ENCODE peak calls at places on chromosomes 6 and 20, in four cellular contexts. One of them, this sample, is unnamed.

GRCh38 chr6:26554669-26555504 is 16.7 kb downstream of the HMGN4 start:
- DNase-seq in GM23248: peak
- DNase-seq in EH: peak
- DNase-seq in endodermal cell: peak
- DNase-seq in this sample: peak

GRCh38 chr6:25486580-25486979 is 165.4 kb upstream of the SCGN start:
- DNase-seq in GM23248: no peak
- DNase-seq in EH: no peak
- DNase-seq in endodermal cell: no peak
- DNase-seq in this sample: no peak

GRCh38 chr20:63587256-63587655 is 13.2 kb upstream of the HELZ2 start:
- DNase-seq in GM23248: no peak
- DNase-seq in EH: no peak
- DNase-seq in endodermal cell: no peak
- DNase-seq in this sample: no peak

GRCh38 chr6:109033655-109034054 is 61.0 kb downstream of the SESN1 start:
- DNase-seq in GM23248: no peak
- DNase-seq in EH: no peak
- DNase-seq in endodermal cell: no peak
- DNase-seq in this sample: no peak

GRCh38 chr20:4592316-4593148 is 129.2 kb upstream of the PRND start:
- DNase-seq in GM23248: peak
- DNase-seq in EH: peak
- DNase-seq in endodermal cell: peak
- DNase-seq in this sample: peak

GRCh38 chr6:19301980-19302379 is 535.2 kb upstream of the ID4 start:
- DNase-seq in GM23248: peak
- DNase-seq in EH: peak
- DNase-seq in endodermal cell: no peak
- DNase-seq in this sample: no peak

GRCh38 chr20:32598606-32599005 is 13.5 kb upstream of the NOL4L start:
- DNase-seq in GM23248: no peak
- DNase-seq in EH: no peak
- DNase-seq in endodermal cell: no peak
- DNase-seq in this sample: no peak

GRCh38 chr6:144408151-144408550 is 123.0 kb downstream of the UTRN start:
- DNase-seq in GM23248: peak
- DNase-seq in EH: no peak
- DNase-seq in endodermal cell: no peak
- DNase-seq in this sample: no peak

GRCh38 chr6:52686878-52687699 is 16.2 kb downstream of the TMEM14A start:
- DNase-seq in GM23248: no peak
- DNase-seq in EH: no peak
- DNase-seq in endodermal cell: no peak
- DNase-seq in this sample: no peak

GRCh38 chr6:146990821-146991798 is 213.1 kb upstream of the STXBP5 start:
- DNase-seq in GM23248: peak
- DNase-seq in EH: peak
- DNase-seq in endodermal cell: no peak
- DNase-seq in this sample: no peak

GRCh38 chr6:81561071-81561564 is 191.4 kb downstream of the TENT5A start:
- DNase-seq in GM23248: peak
- DNase-seq in EH: peak
- DNase-seq in endodermal cell: no peak
- DNase-seq in this sample: no peak

This sample was measured in islet precursor cell.